ENCODE peak calls at places on chromosome 9, in five cellular contexts. I is PC-3, K is neural progenitor cell, H is HCT116, R is hepatocyte. Z is an unnamed sample.

GRCh38 chr9:111038336-111039202 is at the start of gene LPAR1:
- DNase-seq in K (peak; percentile 89), R (peak; percentile 77), I (peak; percentile 32), H (peak; percentile 24), Z (no peak)

GRCh38 chr9:137422668-137423000 is 328 bp downstream of the EXD3 start:
- DNase-seq in R (peak; percentile 68), H (no peak), K (peak; percentile 69), I (peak; percentile 22), Z (no peak)

GRCh38 chr9:118108971-118109370 is 404.8 kb downstream of the TLR4 start:
- DNase-seq in I (no peak), K (no peak), H (no peak), R (no peak), Z (no peak)

GRCh38 chr9:116316231-116316630 is 162.6 kb downstream of the PAPPA start:
- DNase-seq in H (no peak), I (no peak), K (no peak), R (no peak), Z (no peak)

GRCh38 chr9:8564960-8565359 is 765.4 kb upstream of the DMAC1 start:
- DNase-seq in H (no peak), R (no peak), I (no peak), K (no peak), Z (peak; percentile 58)

GRCh38 chr9:126207256-126207655 is 119.4 kb upstream of the MVB12B start:
- DNase-seq in I (no peak), R (no peak), K (no peak), H (no peak), Z (no peak)

GRCh38 chr9:115595951-115596742 is 478.2 kb upstream of the TNC start:
- DNase-seq in I (no peak), H (no peak), R (no peak), K (peak; percentile 16), Z (no peak)

GRCh38 chr9:135130266-135130976 is 43.0 kb downstream of the OLFM1 start:
- DNase-seq in H (peak; percentile 63), K (no peak), I (no peak), R (no peak), Z (peak; percentile 33)

GRCh38 chr9:134314039-134314949 is 12.0 kb upstream of the RXRA start:
- DNase-seq in H (no peak), R (no peak), I (no peak), K (no peak), Z (no peak)

GRCh38 chr9:36101916-36102741 is 34.4 kb upstream of the GLIPR2 start:
- DNase-seq in I (peak; percentile 93), K (no peak), R (peak; percentile 59), H (peak; percentile 66), Z (no peak)

GRCh38 chr9:137046094-137046787 is at the start of gene NPDC1:
- DNase-seq in K (peak; percentile 95), H (peak; percentile 68), R (peak; percentile 94), I (peak; percentile 78), Z (peak; percentile 88)

GRCh38 chr9:104748359-104749031 is 1.0 kb downstream of the NIPSNAP3A start:
- DNase-seq in H (no peak), R (peak; percentile 16), I (peak; percentile 19), K (no peak), Z (peak; percentile 22)

GRCh38 chr9:106697390-106697789 is 165.6 kb upstream of the ZNF462 start:
- DNase-seq in H (no peak), R (no peak), I (no peak), K (no peak), Z (no peak)

GRCh38 chr9:12790026-12790425 is 15.2 kb downstream of the LURAP1L start:
- DNase-seq in R (no peak), H (no peak), K (no peak), I (no peak), Z (no peak)

GRCh38 chr9:109444771-109445320 is 53.3 kb downstream of the PTPN3 start:
- DNase-seq in I (no peak), H (no peak), R (no peak), K (no peak), Z (no peak)

GRCh38 chr9:97484134-97484533 is 17.3 kb upstream of the TMOD1 start:
- DNase-seq in I (no peak), H (no peak), K (no peak), R (no peak), Z (no peak)

GRCh38 chr9:129693741-129694140 is 28.3 kb downstream of the PRRX2 start:
- DNase-seq in H (no peak), I (no peak), R (no peak), K (no peak), Z (no peak)

GRCh38 chr9:130675396-130675795 is 11.0 kb downstream of the PRDM12 start:
- DNase-seq in K (no peak), R (no peak), H (no peak), I (no peak), Z (no peak)

GRCh38 chr9:68678430-68678829 is 26.6 kb upstream of the PIP5K1B start:
- DNase-seq in K (peak; percentile 54), H (peak; percentile 29), R (peak; percentile 66), I (peak; percentile 14), Z (no peak)

GRCh38 chr9:132543251-132543650 is 39.2 kb upstream of the BARHL1 start:
- DNase-seq in R (no peak), I (no peak), K (no peak), H (no peak), Z (no peak)

GRCh38 chr9:8867148-8867547 is 1067.6 kb upstream of the DMAC1 start:
- DNase-seq in K (no peak), H (no peak), R (no peak), I (no peak), Z (no peak)

GRCh38 chr9:12613071-12613470 is 80.1 kb upstream of the TYRP1 start:
- DNase-seq in I (no peak), H (no peak), K (no peak), R (no peak), Z (no peak)

GRCh38 chr9:80605793-80606192 is 1034.0 kb downstream of the TLE4 start:
- DNase-seq in R (no peak), H (no peak), I (no peak), K (no peak), Z (no peak)

GRCh38 chr9:136095495-136096058 is 488 bp upstream of the NACC2 start:
- DNase-seq in K (peak; percentile 76), H (no peak), I (peak; percentile 25), R (peak; percentile 63), Z (no peak)

GRCh38 chr9:121450241-121450640 is 49.4 kb downstream of the GGTA1 start:
- DNase-seq in K (no peak), R (peak; percentile 46), H (no peak), I (no peak), Z (no peak)

GRCh38 chr9:100927778-100928177 is 100.7 kb upstream of the PLPPR1 start:
- DNase-seq in R (no peak), K (no peak), H (no peak), I (no peak), Z (no peak)

GRCh38 chr9:86202338-86202882 is 57.0 kb downstream of the C9orf153 start:
- DNase-seq in K (peak; percentile 63), R (peak; percentile 62), I (peak; percentile 59), H (peak; percentile 27), Z (peak; percentile 58)

DNA sequence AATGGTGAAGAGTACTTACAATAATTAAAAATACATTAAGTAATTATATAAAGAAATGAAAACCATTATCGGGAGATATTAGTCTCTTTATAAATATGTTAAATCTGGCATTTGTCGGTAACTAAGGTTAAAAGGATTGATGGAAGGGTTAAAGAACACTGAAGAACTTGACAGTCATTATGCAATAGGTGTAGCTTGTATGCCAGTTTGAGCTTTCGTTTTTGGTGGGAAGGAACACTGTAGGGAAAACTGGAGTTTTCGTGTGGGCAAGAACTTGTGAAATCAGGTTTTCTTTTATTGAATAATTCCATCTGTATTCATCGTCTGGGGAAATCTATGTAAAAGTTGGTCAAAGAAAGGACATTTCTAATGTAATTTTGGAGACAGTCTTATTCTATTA is 142.3 kb downstream of the DMRTA1 start:
- DNase-seq in I (no peak), K (no peak), R (no peak), H (no peak), Z (no peak)
- TF ChIP-seq EZH2phosphoT487 in I (no peak), K (no peak), R (no peak), H (no peak), Z (no peak)

GRCh38 chr9:38621434-38622082 is 1.2 kb upstream of the ANKRD18A start:
- DNase-seq in R (peak; percentile 50), H (no peak), K (peak; percentile 62), I (peak; percentile 31), Z (peak; percentile 62)

GRCh38 chr9:38622083-38622674 is 1.8 kb upstream of the ANKRD18A start:
- DNase-seq in I (peak; percentile 59), R (peak; percentile 30), H (no peak), K (peak; percentile 57), Z (no peak)

GRCh38 chr9:38620483-38621433 is at the start of gene ANKRD18A:
- DNase-seq in K (peak; percentile 97), R (peak; percentile 92), I (peak; percentile 92), H (peak; percentile 83), Z (peak; percentile 93)

GRCh38 chr9:38626006-38626405 is 5.6 kb upstream of the ANKRD18A start:
- DNase-seq in K (no peak), I (no peak), H (no peak), R (no peak), Z (no peak)

DNA sequence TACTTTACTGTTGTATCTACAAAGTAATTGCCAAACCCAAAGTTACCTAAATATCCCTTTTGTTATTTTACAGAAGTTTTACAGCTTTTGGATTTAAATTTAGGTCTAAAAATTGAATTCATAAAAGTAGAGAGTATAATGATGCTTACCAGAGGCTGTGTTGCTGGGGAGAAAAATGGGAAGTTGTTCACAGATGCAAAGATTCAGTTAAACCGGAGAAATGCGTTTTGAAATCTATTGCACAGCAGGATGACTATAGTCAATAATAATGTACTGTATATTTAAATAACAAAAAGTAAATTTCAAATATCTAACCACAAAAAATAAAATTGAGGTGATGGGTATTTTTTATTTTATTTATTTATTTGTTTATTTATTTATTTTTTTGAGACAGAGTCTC is 2.6 kb upstream of the ANKRD18A start:
- DNase-seq in I (no peak), K (no peak), R (no peak), H (no peak), Z (no peak)
- TF ChIP-seq EZH2 in I (no peak), K (no peak), R (no peak), H (no peak), Z (no peak)

GRCh38 chr9:922731-923130 is 53.7 kb upstream of the DMRT3 start:
- DNase-seq in R (no peak), I (no peak), H (no peak), K (no peak), Z (no peak)
- TF ChIP-seq EZH2phosphoT487 in R (no peak), I (no peak), H (no peak), K (no peak), Z (no peak)

GRCh38 chr9:114155263-114155966 is at the start of gene COL27A1:
- DNase-seq in K (peak; percentile 93), I (peak; percentile 67), R (peak; percentile 92), H (peak; percentile 19), Z (peak; percentile 57)

GRCh38 chr9:114155967-114156294 is 594 bp downstream of the COL27A1 start:
- DNase-seq in H (no peak), I (no peak), K (peak; percentile 75), R (no peak), Z (no peak)

GRCh38 chr9:114154597-114155102 is 687 bp upstream of the COL27A1 start:
- DNase-seq in I (no peak), K (no peak), H (no peak), R (no peak), Z (no peak)

GRCh38 chr9:114156311-114156657 is 947 bp downstream of the COL27A1 start:
- DNase-seq in I (no peak), H (no peak), R (peak; percentile 50), K (no peak), Z (no peak)

GRCh38 chr9:114153761-114154596 is 1.4 kb upstream of the COL27A1 start:
- DNase-seq in R (peak; percentile 79), I (peak; percentile 44), K (peak; percentile 93), H (no peak), Z (no peak)
- TF ChIP-seq EZH2 in R (no peak), I (no peak), K (peak; percentile 75), H (no peak), Z (no peak)